ENCODE peak calls at places on chromosomes 2 and 18, in ten cellular contexts. C is activated CD4-positive, alpha-beta T cell treated with anti-CD3 and anti-CD28 coated beads for 4 hours; H is kidney epithelial cell; J is kidney glomerular epithelial cell; Y is H9; D is EL; V is T-cell; N is COR-L47; T is T follicular helper cell; K is progenitor cell of endocrine pancreas. G is an unnamed sample.

GRCh38 chr2:101076581-101076980 is 74.5 kb downstream of the RPL31 start:
- DNase-seq in C (no peak), H (no peak), J (no peak), Y (no peak), D (no peak), V (no peak), N (no peak), T (no peak), K (no peak), G (no peak)

GRCh38 chr2:128745946-128746345 is 427.3 kb upstream of the HS6ST1 start:
- DNase-seq in C (no peak), H (no peak), J (no peak), Y (no peak), D (no peak), V (no peak), N (no peak), T (no peak), K (no peak), G (no peak)

GRCh38 chr18:76960528-76961035 is 138.2 kb downstream of the ZNF236 start:
- DNase-seq in C (no peak), H (no peak), J (no peak), Y (no peak), D (no peak), V (no peak), N (no peak), T (no peak), K (no peak), G (no peak)

GRCh38 chr2:55056024-55056521 is 5.8 kb upstream of the RTN4 start:
- DNase-seq in C (no peak), H (no peak), J (no peak), Y (no peak), D (peak), V (no peak), N (no peak), T (no peak), K (no peak), G (no peak)

GRCh38 chr2:207670887-207671286 is 40.6 kb upstream of the CCNYL1 start:
- DNase-seq in C (no peak), H (no peak), J (no peak), Y (peak), D (no peak), V (no peak), N (no peak), T (no peak), K (no peak), G (no peak)

GRCh38 chr2:65499216-65499615 is 66.8 kb upstream of the SPRED2 start:
- DNase-seq in C (no peak), H (no peak), J (no peak), Y (no peak), D (no peak), V (no peak), N (no peak), T (no peak), K (no peak), G (no peak)

GRCh38 chr2:10028988-10029874 is 14.1 kb upstream of the KLF11 start:
- DNase-seq in C (peak), H (no peak), J (no peak), Y (peak), D (no peak), V (peak), N (peak), T (no peak), K (no peak), G (peak)

GRCh38 chr2:148674063-148675020 is 29.8 kb downstream of the EPC2 start:
- DNase-seq in C (no peak), H (no peak), J (peak), Y (peak), D (peak), V (no peak), N (no peak), T (peak), K (no peak), G (no peak)

GRCh38 chr18:43888601-43889000 is 611.3 kb upstream of the SYT4 start:
- DNase-seq in C (no peak), H (no peak), J (no peak), Y (no peak), D (no peak), V (no peak), N (no peak), T (no peak), K (no peak), G (no peak)

GRCh38 chr2:96891591-96892333 is 21.9 kb upstream of the SEMA4C start:
- DNase-seq in C (peak), H (no peak), J (no peak), Y (no peak), D (no peak), V (peak), N (no peak), T (no peak), K (no peak), G (peak)

GRCh38 chr2:196515041-196515440 is 124.5 kb upstream of the CCDC150 start:
- DNase-seq in C (no peak), H (no peak), J (no peak), Y (no peak), D (no peak), V (no peak), N (no peak), T (no peak), K (no peak), G (no peak)

GRCh38 chr2:81242502-81242901 is 938.0 kb upstream of the LRRTM1 start:
- DNase-seq in C (no peak), H (no peak), J (no peak), Y (no peak), D (no peak), V (no peak), N (no peak), T (no peak), K (no peak), G (no peak)

GRCh38 chr18:58776084-58776483 is 88.6 kb upstream of the ZNF532 start:
- DNase-seq in C (no peak), H (no peak), J (no peak), Y (no peak), D (no peak), V (no peak), N (no peak), T (no peak), K (no peak), G (no peak)

GRCh38 chr2:128584296-128584900 is 265.7 kb upstream of the HS6ST1 start:
- DNase-seq in C (no peak), H (no peak), J (no peak), Y (no peak), D (peak), V (no peak), N (no peak), T (no peak), K (no peak), G (peak)

GRCh38 chr2:109173311-109174171 is 44.5 kb downstream of the SH3RF3 start:
- DNase-seq in C (no peak), H (no peak), J (no peak), Y (no peak), D (peak), V (no peak), N (peak), T (no peak), K (no peak), G (peak)

GRCh38 chr2:9690252-9690651 is 59.5 kb upstream of the YWHAQ start:
- DNase-seq in C (no peak), H (no peak), J (no peak), Y (no peak), D (no peak), V (no peak), N (no peak), T (no peak), K (no peak), G (peak)

GRCh38 chr18:44715841-44716240 is 35.2 kb downstream of the SETBP1 start:
- DNase-seq in C (no peak), H (no peak), J (no peak), Y (no peak), D (no peak), V (no peak), N (peak), T (no peak), K (no peak), G (no peak)

GRCh38 chr2:42722328-42723190 is 41.4 kb downstream of the OXER1 start:
- DNase-seq in C (no peak), H (peak), J (peak), Y (no peak), D (peak), V (no peak), N (peak), T (no peak), K (no peak), G (peak)

GRCh38 chr2:219230201-219230540 is 565 bp downstream of the ANKZF1 start:
- DNase-seq in C (peak), H (no peak), J (peak), Y (peak), D (peak), V (no peak), N (peak), T (no peak), K (no peak), G (no peak)

GRCh38 chr18:41965856-41966255 is 10.8 kb downstream of the PIK3C3 start:
- DNase-seq in C (no peak), H (no peak), J (no peak), Y (no peak), D (no peak), V (no peak), N (no peak), T (no peak), K (no peak), G (no peak)

GRCh38 chr2:152627010-152627957 is 90.0 kb downstream of the PRPF40A start:
- DNase-seq in C (no peak), H (no peak), J (peak), Y (no peak), D (peak), V (no peak), N (peak), T (no peak), K (no peak), G (peak)

GRCh38 chr2:42828487-42829416 is 36.4 kb upstream of the HAAO start:
- DNase-seq in C (peak), H (no peak), J (peak), Y (peak), D (peak), V (peak), N (peak), T (peak), K (peak), G (peak)

GRCh38 chr2:158647832-158648231 is 147.3 kb upstream of the DAPL1 start:
- DNase-seq in C (no peak), H (no peak), J (no peak), Y (no peak), D (no peak), V (no peak), N (no peak), T (no peak), K (no peak), G (no peak)

GRCh38 chr2:21326152-21326551 is 202.4 kb downstream of the TDRD15 start:
- DNase-seq in C (no peak), H (no peak), J (no peak), Y (no peak), D (no peak), V (no peak), N (no peak), T (no peak), K (no peak), G (no peak)

GRCh38 chr18:73948497-73948896 is 199.1 kb downstream of the FBXO15 start:
- DNase-seq in C (no peak), H (no peak), J (peak), Y (no peak), D (peak), V (no peak), N (no peak), T (no peak), K (no peak), G (peak)

GRCh38 chr2:75410702-75411101 is 150.0 kb downstream of the EVA1A start:
- DNase-seq in C (no peak), H (no peak), J (no peak), Y (no peak), D (no peak), V (no peak), N (no peak), T (no peak), K (no peak), G (no peak)

GRCh38 chr2:214410918-214411554 is at the start of gene VWC2L:
- DNase-seq in C (no peak), H (peak), J (peak), Y (peak), D (peak), V (no peak), N (peak), T (no peak), K (peak), G (peak)

GRCh38 chr2:68715353-68716041 is 19.1 kb upstream of the ARHGAP25 start:
- DNase-seq in C (peak), H (no peak), J (peak), Y (peak), D (peak), V (peak), N (peak), T (no peak), K (peak), G (peak)

GRCh38 chr2:219285894-219286425 is 6.8 kb downstream of the DNAJB2 start:
- DNase-seq in C (no peak), H (no peak), J (peak), Y (peak), D (no peak), V (no peak), N (no peak), T (no peak), K (no peak), G (peak)

GRCh38 chr2:226795281-226796011 is 4.2 kb downstream of the IRS1 start:
- DNase-seq in C (no peak), H (no peak), J (no peak), Y (no peak), D (peak), V (no peak), N (no peak), T (no peak), K (no peak), G (peak)

GRCh38 chr2:234072454-234072853 is 22.0 kb downstream of the SPP2 start:
- DNase-seq in C (no peak), H (no peak), J (no peak), Y (no peak), D (no peak), V (no peak), N (no peak), T (no peak), K (no peak), G (no peak)

GRCh38 chr18:8708670-8709069 is 3.3 kb downstream of the MTCL1 start:
- DNase-seq in C (no peak), H (no peak), J (no peak), Y (no peak), D (no peak), V (no peak), N (no peak), T (no peak), K (no peak), G (no peak)

GRCh38 chr2:150153646-150154307 is 333.7 kb downstream of the RND3 start:
- DNase-seq in C (no peak), H (no peak), J (no peak), Y (no peak), D (no peak), V (no peak), N (no peak), T (no peak), K (no peak), G (no peak)

GRCh38 chr18:21706386-21706865 is 1.9 kb upstream of the ABHD3 start:
- DNase-seq in C (no peak), H (no peak), J (no peak), Y (no peak), D (no peak), V (no peak), N (no peak), T (no peak), K (no peak), G (no peak)

GRCh38 chr2:176079851-176080539 is 3.8 kb downstream of the EVX2 start:
- DNase-seq in C (no peak), H (no peak), J (no peak), Y (peak), D (peak), V (no peak), N (peak), T (no peak), K (peak), G (no peak)

GRCh38 chr2:190207929-190208328 is 111.7 kb downstream of the HIBCH start:
- DNase-seq in C (no peak), H (no peak), J (no peak), Y (no peak), D (no peak), V (no peak), N (no peak), T (no peak), K (no peak), G (no peak)

GRCh38 chr2:180196419-180196977 is 189.4 kb upstream of the CWC22 start:
- DNase-seq in C (no peak), H (no peak), J (no peak), Y (no peak), D (peak), V (no peak), N (no peak), T (no peak), K (no peak), G (no peak)

G was measured in astrocyte of the spinal cord.